ENCODE peak calls at places on chromosomes 4 and X, in ten cellular contexts. B is tibial nerve, G is adrenal gland, K is left ventricle myocardium inferior, D is brain microvascular endothelial cell, R is fibroblast of lung, L is heart left ventricle, I is HepG2, A is lung, H is colonic mucosa. S is an unnamed sample.

GRCh38 chrX:100636321-100636991 is at the start of gene TSPAN6:
- DNase-seq in G (peak; percentile 88), R (peak; percentile 89), A (peak; percentile 76), I (peak; percentile 86), B (peak; percentile 49), D (peak; percentile 89), L (peak; percentile 79), K (peak; percentile 80), H (peak; percentile 89), S (no peak)

GRCh38 chr4:73817341-73817740 is 19.1 kb upstream of the CXCL6 start:
- DNase-seq in I (no peak), H (no peak), D (no peak), R (no peak), L (no peak), B (no peak), K (no peak), G (no peak), A (no peak), S (no peak)

GRCh38 chr4:36192922-36193321 is 51.4 kb downstream of the ARAP2 start:
- DNase-seq in D (no peak), B (no peak), H (no peak), I (no peak), A (no peak), R (no peak), L (no peak), G (no peak), K (no peak), S (no peak)

GRCh38 chr4:57044279-57044678 is 65.6 kb downstream of the POLR2B start:
- DNase-seq in B (no peak), G (no peak), H (no peak), L (no peak), A (no peak), K (no peak), R (peak; percentile 24), I (no peak), D (no peak), S (no peak)

GRCh38 chr4:146495277-146495676 is 26.5 kb downstream of the SLC10A7 start:
- DNase-seq in D (no peak), A (no peak), H (no peak), L (no peak), B (no peak), R (peak; percentile 40), I (peak; percentile 1), G (no peak), K (no peak), S (no peak)

GRCh38 chr4:138951764-138952163 is 63.8 kb upstream of the NOCT start:
- DNase-seq in D (no peak), L (no peak), A (no peak), G (no peak), B (no peak), K (no peak), I (no peak), H (no peak), R (no peak), S (no peak)

GRCh38 chr4:1356181-1356998 is 9.4 kb downstream of the UVSSA start:
- DNase-seq in L (peak; percentile 62), G (peak; percentile 84), R (peak; percentile 59), H (peak; percentile 47), K (peak; percentile 64), D (peak; percentile 41), B (no peak), I (peak; percentile 36), A (peak; percentile 59), S (no peak)

GRCh38 chr4:163332526-163333405 is at the start of gene NPY1R:
- DNase-seq in A (peak; percentile 68), R (peak; percentile 79), B (peak; percentile 38), I (peak; percentile 24), K (peak; percentile 48), L (peak; percentile 57), H (peak; percentile 79), D (peak; percentile 82), G (peak; percentile 92), S (no peak)

GRCh38 chr4:161629694-161630441 is 533.9 kb downstream of the FSTL5 start:
- DNase-seq in B (no peak), G (no peak), D (no peak), H (no peak), L (peak; percentile 13), I (no peak), R (no peak), K (no peak), A (no peak), S (no peak)

GRCh38 chrX:69093960-69094935 is 71.0 kb downstream of the PJA1 start:
- DNase-seq in K (no peak), R (peak; percentile 71), H (peak; percentile 34), I (peak; percentile 36), D (peak; percentile 44), G (peak; percentile 70), B (peak; percentile 33), A (no peak), L (no peak), S (no peak)

GRCh38 chrX:74325130-74326059 is 21.4 kb downstream of the ZCCHC13 start:
- DNase-seq in K (no peak), G (no peak), I (no peak), B (no peak), L (no peak), R (no peak), H (no peak), D (no peak), A (no peak), S (no peak)
- TF ChIP-seq CTCF in K (no peak), G (no peak), I (peak; percentile 39), B (no peak), L (no peak), R (no peak), H (no peak), D (no peak), A (no peak), S (no peak)

GRCh38 chr4:153089781-153090180 is 114.5 kb upstream of the TRIM2 start:
- DNase-seq in L (no peak), D (no peak), A (no peak), R (no peak), K (no peak), B (no peak), H (no peak), I (no peak), G (no peak), S (no peak)
- H3K4me3 ChIP-seq in L (no peak overlapping the region), D (no peak overlapping the region), A (no peak overlapping the region), R (no peak overlapping the region), K (no peak overlapping the region), B (no peak overlapping the region), H (no peak overlapping the region), I (no peak overlapping the region), G (no peak overlapping the region), S (no peak overlapping the region)

DNA sequence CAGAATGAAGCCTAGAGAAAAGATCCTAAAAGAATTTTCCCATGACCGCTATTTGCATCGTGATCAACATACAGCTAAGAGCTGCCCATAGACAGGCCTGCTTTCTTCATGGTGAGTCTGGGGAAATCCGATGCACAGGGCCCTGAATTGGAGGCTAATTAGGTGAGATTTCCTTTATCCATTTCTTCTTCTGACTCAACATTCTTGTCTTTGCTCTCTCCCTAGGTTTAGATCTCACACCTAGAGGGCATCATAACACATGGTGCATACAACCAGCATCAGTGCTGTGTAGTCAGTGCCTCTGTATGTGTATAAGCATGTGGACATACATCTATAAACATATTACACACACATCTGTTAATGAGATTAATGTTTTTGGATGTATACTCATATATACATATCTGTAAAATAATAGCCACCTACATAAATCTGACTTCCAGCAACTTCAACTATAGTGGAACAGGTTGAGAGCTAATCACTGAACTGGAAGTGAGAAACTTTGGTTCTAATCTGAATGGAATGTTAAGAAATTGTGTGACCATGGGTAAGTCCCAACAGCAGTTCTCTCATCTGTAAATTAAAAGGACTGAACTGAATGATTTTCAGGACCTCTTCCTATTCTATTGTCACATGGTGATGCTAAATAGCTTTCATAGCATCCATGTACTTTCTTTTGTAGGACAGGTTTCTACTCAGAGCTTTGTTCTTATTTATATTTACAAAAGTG is 17.5 kb downstream of the GATB start:
- DNase-seq in A (no peak), G (no peak), L (no peak), H (no peak), I (no peak), R (no peak), K (no peak), D (no peak), B (no peak), S (no peak)
- H3K27me3 ChIP-seq in A (no peaks in the 10 kb centered on the region), G (no peaks in the 10 kb centered on the region), L (no peaks in the 10 kb centered on the region), H (no peaks in the 10 kb centered on the region), I (no peaks in the 10 kb centered on the region), R (no peaks in the 10 kb centered on the region), K (no peaks in the 10 kb centered on the region), D (no peaks in the 10 kb centered on the region), B (no peaks in the 10 kb centered on the region), S (no peaks in the 10 kb centered on the region)

GRCh38 chr4:40845136-40845910 is 95.6 kb downstream of the NSUN7 start:
- DNase-seq in R (no peak), B (no peak), A (no peak), L (no peak), H (no peak), K (no peak), G (no peak), I (no peak), D (no peak), S (no peak)

GRCh38 chr4:40842318-40842717 is 92.6 kb downstream of the NSUN7 start:
- DNase-seq in H (no peak), L (peak; percentile 50), A (no peak), D (no peak), G (no peak), K (no peak), B (no peak), R (peak; percentile 42), I (no peak), S (no peak)

GRCh38 chr4:40842725-40843401 is 93.1 kb downstream of the NSUN7 start:
- DNase-seq in B (no peak), I (peak; percentile 32), H (no peak), A (no peak), G (no peak), K (no peak), R (no peak), L (no peak), D (no peak), S (no peak)

GRCh38 chr4:40844261-40844660 is 94.5 kb downstream of the NSUN7 start:
- DNase-seq in D (no peak), L (no peak), R (no peak), K (no peak), A (no peak), I (no peak), G (no peak), H (no peak), B (no peak), S (no peak)

GRCh38 chr4:40843696-40844095 is 93.9 kb downstream of the NSUN7 start:
- DNase-seq in G (no peak), L (no peak), I (no peak), A (no peak), H (peak; percentile 25), D (no peak), K (no peak), R (no peak), B (no peak), S (no peak)
- TF ChIP-seq CTCF in G (no peak), L (no peak), I (peak; percentile 52), A (no peak), H (no peak), D (peak; percentile 13), K (peak; percentile 47), R (no peak), B (no peak), S (peak; percentile 29)

S was measured in esophagus squamous epithelium.